ENCODE peak calls at places on chromosomes 12 and 14, in nine cellular contexts. O is body of pancreas, X is A549, S is foreskin fibroblast, G is glutamatergic neuron, N is astrocyte of the spinal cord, J is caudate nucleus, Z is NCI-H460, C is OCI-LY7. T is an unnamed sample.

GRCh38 chr14:67559639-67560038 is 26.5 kb downstream of the PLEKHH1 start:
- DNase-seq in O (no peak), X (no peak), S (no peak), G (no peak), N (no peak), J (no peak), Z (no peak), C (no peak), T (no peak)

GRCh38 chr12:20436367-20436766 is 68.0 kb downstream of the PDE3A start:
- DNase-seq in O (no peak), X (no peak), S (no peak), G (no peak), N (no peak), J (no peak), Z (no peak), C (no peak), T (no peak)

GRCh38 chr12:76622351-76622750 is 62.8 kb upstream of the OSBPL8 start:
- DNase-seq in O (no peak), X (no peak), S (no peak), G (no peak), N (no peak), J (no peak), Z (no peak), C (no peak), T (no peak)

GRCh38 chr14:105860615-105861580 is 334.5 kb downstream of the TMEM121 start:
- DNase-seq in O (peak), X (no peak), S (no peak), G (no peak), N (no peak), J (no peak), Z (no peak), C (peak), T (no peak)

GRCh38 chr12:26122681-26123481 is 2.0 kb downstream of the BHLHE41 start:
- DNase-seq in O (peak), X (peak), S (peak), G (peak), N (peak), J (peak), Z (no peak), C (no peak), T (peak)

GRCh38 chr14:61614693-61615092 is 80.6 kb upstream of the HIF1A start:
- DNase-seq in O (no peak), X (no peak), S (no peak), G (no peak), N (no peak), J (no peak), Z (no peak), C (no peak), T (no peak)

GRCh38 chr12:118052324-118053070 is 8.5 kb downstream of the WSB2 start:
- DNase-seq in O (peak), X (peak), S (peak), G (no peak), N (peak), J (no peak), Z (peak), C (no peak), T (peak)

GRCh38 chr12:19402743-19403400 is 36.4 kb upstream of the AEBP2 start:
- DNase-seq in O (peak), X (peak), S (peak), G (no peak), N (peak), J (no peak), Z (no peak), C (no peak), T (no peak)

GRCh38 chr12:108582509-108582908 is 15.4 kb downstream of the TMEM119 start:
- DNase-seq in O (no peak), X (no peak), S (no peak), G (no peak), N (no peak), J (no peak), Z (no peak), C (no peak), T (no peak)

GRCh38 chr12:127548123-127548553 is 718.8 kb upstream of the TMEM132C start:
- DNase-seq in O (no peak), X (no peak), S (peak), G (no peak), N (peak), J (no peak), Z (no peak), C (no peak), T (no peak)

GRCh38 chr14:60170948-60171347 is 5.8 kb upstream of the DHRS7 start:
- DNase-seq in O (no peak), X (no peak), S (no peak), G (no peak), N (no peak), J (no peak), Z (no peak), C (no peak), T (no peak)

GRCh38 chr14:32205984-32206383 is 2.9 kb upstream of the RNU6-8 start:
- DNase-seq in O (no peak), X (no peak), S (no peak), G (no peak), N (no peak), J (no peak), Z (no peak), C (no peak), T (no peak)